ENCODE peak calls at places on chromosomes 3 and 15, in seven cellular contexts. U is mesendoderm, T is IMR-90, L is H9, W is neuronal stem cell, S is mesenchymal stem cell, J is H1. O is an unnamed sample.

GRCh38 chr15:48031466-48031865 is 89.3 kb upstream of the SLC24A5 start:
- DNase-seq in S (no peak), U (no peak), L (no peak), T (no peak), W (no peak), J (no peak), O (no peak)

GRCh38 chr3:118208642-118209041 is 826.0 kb downstream of the IGSF11 start:
- DNase-seq in J (no peak), W (no peak), U (no peak), L (no peak), T (no peak), S (no peak), O (no peak)

GRCh38 chr15:25903024-25903581 is 40.0 kb upstream of the ATP10A start:
- DNase-seq in S (no peak), U (peak), J (no peak), T (peak), W (no peak), L (no peak), O (no peak)

GRCh38 chr3:116000315-116000714 is 377.0 kb downstream of the GAP43 start:
- DNase-seq in T (peak), J (no peak), U (peak), W (no peak), S (peak), L (no peak), O (peak)

GRCh38 chr3:142968319-142968718 is 4.8 kb upstream of the PAQR9 start:
- DNase-seq in L (no peak), U (no peak), J (no peak), S (no peak), W (no peak), T (no peak), O (no peak)

GRCh38 chr3:45055032-45055410 is 28.9 kb downstream of the CLEC3B start:
- DNase-seq in L (no peak), W (no peak), S (peak), J (no peak), T (peak), U (no peak), O (no peak)

GRCh38 chr3:44835684-44836083 is 26.0 kb upstream of the TMEM42 start:
- DNase-seq in W (no peak), J (no peak), U (no peak), T (no peak), S (no peak), L (no peak), O (no peak)

GRCh38 chr3:85838921-85839320 is 880.1 kb downstream of the CADM2 start:
- DNase-seq in U (no peak), T (no peak), J (no peak), W (no peak), L (no peak), S (no peak), O (no peak)

GRCh38 chr15:74264081-74264501 is 28.0 kb downstream of the CCDC33 start:
- DNase-seq in W (no peak), L (no peak), U (peak), T (no peak), S (no peak), J (no peak), O (no peak)

GRCh38 chr3:102085431-102086226 is 236.3 kb downstream of the NFKBIZ start:
- DNase-seq in J (no peak), W (no peak), T (peak), S (no peak), U (no peak), L (no peak), O (no peak)

GRCh38 chr15:32636410-32636809 is 5.1 kb upstream of the SCG5 start:
- DNase-seq in W (no peak), L (no peak), T (no peak), J (no peak), S (no peak), U (no peak), O (no peak)

GRCh38 chr3:115673860-115674259 is 50.5 kb downstream of the GAP43 start:
- DNase-seq in J (no peak), U (no peak), T (no peak), S (no peak), L (no peak), W (no peak), O (peak)

GRCh38 chr15:90315276-90315982 is 36.7 kb upstream of the ZNF774 start:
- DNase-seq in T (peak), U (no peak), J (no peak), L (no peak), S (peak), W (no peak), O (no peak)

GRCh38 chr3:171566803-171567422 is 106.7 kb upstream of the TNIK start:
- DNase-seq in S (peak), W (peak), T (peak), L (no peak), J (no peak), U (peak), O (peak)

GRCh38 chr3:133944641-133945441 is 49.2 kb upstream of the RAB6B start:
- DNase-seq in W (no peak), U (no peak), J (no peak), S (peak), L (no peak), T (peak), O (no peak)

GRCh38 chr3:59970384-59970783 is 920.6 kb upstream of the CFAP20DC start:
- DNase-seq in L (no peak), J (no peak), T (no peak), U (no peak), W (no peak), S (no peak), O (no peak)

GRCh38 chr15:36177590-36178281 is 401.7 kb upstream of the CDIN1 start:
- DNase-seq in U (no peak), W (no peak), L (no peak), J (no peak), S (peak), T (peak), O (no peak)

GRCh38 chr3:127156651-127157050 is 36.3 kb upstream of the PRR23E start:
- DNase-seq in L (no peak), S (no peak), T (no peak), U (no peak), J (no peak), W (no peak), O (no peak)

GRCh38 chr3:160956785-160957184 is 148.4 kb downstream of the B3GALNT1 start:
- DNase-seq in S (peak), T (peak), J (no peak), U (peak), W (no peak), L (no peak), O (peak)

GRCh38 chr3:39222462-39222861 is 30.1 kb upstream of the XIRP1 start:
- DNase-seq in J (no peak), L (no peak), W (no peak), T (no peak), U (no peak), S (peak), O (no peak)

GRCh38 chr3:186967686-186968085 is 37.4 kb downstream of the ST6GAL1 start:
- DNase-seq in L (no peak), T (no peak), W (no peak), S (peak), J (no peak), U (peak), O (no peak)

GRCh38 chr15:74768099-74768770 is 13.6 kb upstream of the CSK start:
- DNase-seq in S (no peak), U (no peak), T (no peak), W (no peak), L (no peak), J (no peak), O (no peak)

GRCh38 chr3:136862611-136862951 is 573 bp downstream of the NCK1 start:
- DNase-seq in T (peak), W (no peak), U (peak), S (peak), L (peak), J (no peak), O (peak)

GRCh38 chr3:189340680-189341460 is 169.1 kb downstream of the TPRG1 start:
- DNase-seq in J (no peak), W (no peak), T (no peak), L (peak), S (peak), U (peak), O (peak)

GRCh38 chr3:177894021-177894690 is 642.1 kb upstream of the KCNMB2 start:
- DNase-seq in W (no peak), U (no peak), S (no peak), J (no peak), T (no peak), L (no peak), O (no peak)

GRCh38 chr3:189170559-189170958 is 1.2 kb upstream of the TPRG1 start:
- DNase-seq in S (no peak), T (no peak), U (no peak), W (no peak), J (no peak), L (no peak), O (peak)

GRCh38 chr15:86813892-86814291 is 734.2 kb downstream of the AGBL1 start:
- DNase-seq in J (no peak), W (no peak), T (no peak), S (no peak), U (no peak), L (no peak), O (no peak)

GRCh38 chr3:143134446-143134845 is 14.9 kb downstream of the CHST2 start:
- DNase-seq in T (no peak), J (no peak), L (no peak), W (no peak), U (no peak), S (no peak), O (no peak)

GRCh38 chr15:37086521-37086920 is 13.8 kb downstream of the MEIS2 start:
- DNase-seq in L (no peak), W (no peak), S (peak), J (no peak), T (peak), U (no peak), O (no peak)

GRCh38 chr3:161291191-161291901 is 70.2 kb downstream of the NMD3 start:
- DNase-seq in W (no peak), S (no peak), J (no peak), T (no peak), L (no peak), U (no peak), O (no peak)

GRCh38 chr15:28918141-28918983 is 32.6 kb downstream of the APBA2 start:
- DNase-seq in U (peak), T (no peak), S (peak), W (peak), J (peak), L (peak), O (peak)

GRCh38 chr3:193207874-193208273 is 33.1 kb upstream of the PLAAT1 start:
- DNase-seq in S (no peak), L (no peak), W (no peak), T (no peak), J (no peak), U (no peak), O (no peak)

GRCh38 chr3:123818921-123819429 is 65.2 kb downstream of the MYLK start:
- DNase-seq in L (no peak), U (peak), W (no peak), J (no peak), S (peak), T (peak), O (no peak)

GRCh38 chr3:123660900-123661299 is 76.0 kb upstream of the HACD2 start:
- DNase-seq in U (no peak), S (peak), L (no peak), J (no peak), W (no peak), T (peak), O (no peak)

GRCh38 chr3:59286791-59287531 is 237.1 kb upstream of the CFAP20DC start:
- DNase-seq in S (peak), W (no peak), T (peak), L (no peak), J (no peak), U (no peak), O (peak)

GRCh38 chr15:78906310-78906608 is 33.6 kb downstream of the MORF4L1 start:
- DNase-seq in T (peak), S (peak), J (no peak), U (no peak), L (no peak), W (no peak), O (peak)

GRCh38 chr3:58383904-58384303 is 49.7 kb downstream of the PDHB start:
- DNase-seq in J (no peak), T (peak), S (peak), U (peak), W (no peak), L (no peak), O (peak)

GRCh38 chr15:38192496-38192895 is 60.1 kb upstream of the SPRED1 start:
- DNase-seq in S (no peak), L (no peak), W (no peak), J (no peak), T (no peak), U (no peak), O (no peak)

GRCh38 chr15:38196116-38196515 is 56.5 kb upstream of the SPRED1 start:
- DNase-seq in S (no peak), U (no peak), L (no peak), T (no peak), J (no peak), W (no peak), O (no peak)

GRCh38 chr15:38197553-38197952 is 55.1 kb upstream of the SPRED1 start:
- DNase-seq in L (no peak), U (no peak), S (no peak), W (no peak), T (peak), J (no peak), O (no peak)

GRCh38 chr15:38193496-38193895 is 59.1 kb upstream of the SPRED1 start:
- DNase-seq in T (no peak), S (peak), J (no peak), W (no peak), U (no peak), L (no peak), O (no peak)

GRCh38 chr15:38195191-38195901 is 57.3 kb upstream of the SPRED1 start:
- DNase-seq in S (no peak), T (peak), J (no peak), U (no peak), W (no peak), L (no peak), O (no peak)
- H2BK5ac ChIP-seq in S (no peak), T (no peak), J (no peak), U (no peak), W (no peak), L (no peak), O (no peak)

GRCh38 chr3:126107203-126107939 is 23.4 kb upstream of the SLC41A3 start:
- DNase-seq in W (no peak), S (no peak), L (no peak), T (no peak), U (no peak), J (no peak), O (no peak)
- H2BK5ac ChIP-seq in W (peak), S (no peak), L (no peak), T (no peak), U (no peak), J (no peak), O (no peak)

GRCh38 chr3:15033103-15033502 is 32.0 kb downstream of the MRPS25 start:
- DNase-seq in S (no peak), U (no peak), L (no peak), T (no peak), W (no peak), J (no peak), O (no peak)

GRCh38 chr3:15032650-15033049 is 32.5 kb downstream of the MRPS25 start:
- DNase-seq in U (no peak), J (no peak), W (no peak), S (no peak), L (no peak), T (no peak), O (no peak)

GRCh38 chr3:15023719-15024118 is 41.4 kb downstream of the MRPS25 start:
- DNase-seq in L (no peak), J (no peak), S (no peak), U (no peak), W (no peak), T (no peak), O (no peak)

GRCh38 chr3:15029625-15030024 is 35.5 kb downstream of the MRPS25 start:
- DNase-seq in J (no peak), W (no peak), L (no peak), T (no peak), S (no peak), U (no peak), O (no peak)
- H2BK5ac ChIP-seq in J (no peak), W (no peak), L (no peak), T (no peak), S (no peak), U (no peak), O (no peak)

DNA sequence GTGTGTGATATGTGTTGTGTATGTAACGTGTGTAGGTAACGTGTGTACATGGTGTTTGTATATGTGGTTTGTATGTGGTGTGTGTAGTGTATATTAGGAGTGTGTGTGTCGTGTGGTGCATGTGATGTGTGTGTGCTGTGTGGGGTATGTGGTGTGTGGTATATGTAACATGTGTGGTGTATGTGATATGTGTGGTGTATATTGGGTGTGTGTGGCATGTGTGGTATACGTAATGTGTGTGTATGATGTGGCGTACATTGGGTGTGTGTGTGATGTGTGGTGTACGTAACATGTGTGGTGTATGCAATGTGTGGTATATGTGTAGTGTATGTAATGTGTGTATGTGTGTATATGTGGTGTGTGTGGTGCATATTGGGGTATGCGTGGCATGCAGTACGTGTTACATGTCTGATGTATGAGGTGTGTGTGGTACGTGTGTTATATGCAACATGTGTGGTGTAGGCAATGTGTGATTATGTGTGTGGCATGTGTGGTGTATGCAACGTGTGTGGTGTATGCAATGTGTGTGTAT is 41.2 kb downstream of the ARRDC4 start:
- DNase-seq in J (no peak), T (no peak), L (no peak), U (no peak), S (no peak), W (no peak), O (no peak)
- H2BK5ac ChIP-seq in J (no peak), T (peak), L (no peak), U (no peak), S (no peak), W (no peak), O (no peak)

GRCh38 chr15:76979331-76979925 is 15.5 kb upstream of the PSTPIP1 start:
- DNase-seq in S (no peak), W (no peak), J (no peak), L (no peak), T (peak), U (no peak), O (no peak)
- H2BK5ac ChIP-seq in S (no peak), W (no peak), J (no peak), L (no peak), T (no peak), U (no peak), O (no peak)